ENCODE peak calls at places on chromosomes 16 and 17, in eight cellular contexts. L is IMR-90, G is upper lobe of right lung, P is cardiac muscle cell, A is HFFc6, B is hippocampal formation, S is GM04503, M is T-helper 17 cell. I is an unnamed sample.

GRCh38 chr17:67046398-67046797 is 2.0 kb downstream of the CACNG1 start:
- DNase-seq in S (no peak), M (no peak), G (no peak), A (no peak), B (no peak), P (no peak), L (no peak), I (no peak)

GRCh38 chr17:34725740-34726139 is 146.4 kb downstream of the TMEM132E start:
- DNase-seq in B (no peak), L (no peak), A (no peak), G (no peak), S (no peak), P (no peak), M (no peak), I (no peak)

GRCh38 chr17:71412803-71413202 is 708.0 kb upstream of the SOX9 start:
- DNase-seq in M (no peak), S (peak), L (peak), G (no peak), A (peak), B (no peak), P (peak), I (peak)

GRCh38 chr17:17818088-17818526 is 18.7 kb downstream of the SREBF1 start:
- DNase-seq in M (no peak), S (no peak), P (peak), A (peak), G (peak), L (peak), B (no peak), I (no peak)

GRCh38 chr17:83085103-83085502 is 5.7 kb downstream of the METRNL start:
- DNase-seq in S (no peak), G (no peak), A (no peak), P (no peak), B (no peak), L (no peak), M (no peak), I (no peak)

GRCh38 chr16:4369006-4369766 is 2.5 kb upstream of the VASN start:
- DNase-seq in M (no peak), A (peak), L (peak), B (no peak), P (no peak), S (no peak), G (no peak), I (no peak)

GRCh38 chr16:19443659-19444058 is 26.0 kb downstream of the TMC5 start:
- DNase-seq in G (no peak), B (no peak), L (no peak), P (no peak), S (no peak), A (no peak), M (no peak), I (no peak)

GRCh38 chr17:63445571-63446217 is 412 bp downstream of the CYB561 start:
- DNase-seq in S (no peak), G (peak), P (peak), A (no peak), B (no peak), M (peak), L (no peak), I (no peak)

GRCh38 chr16:9308300-9309209 is 217.1 kb downstream of the HAPSTR1 start:
- DNase-seq in P (no peak), G (no peak), M (no peak), L (no peak), A (no peak), B (no peak), S (no peak), I (no peak)

GRCh38 chr16:85514295-85514600 is 98.9 kb upstream of the GSE1 start:
- DNase-seq in M (no peak), S (no peak), G (peak), L (peak), P (no peak), A (no peak), B (no peak), I (no peak)

GRCh38 chr17:43434902-43435319 is 36.1 kb downstream of the ARL4D start:
- DNase-seq in A (no peak), B (no peak), S (no peak), M (no peak), P (no peak), L (no peak), G (no peak), I (no peak)

GRCh38 chr16:4115209-4115940 is 867 bp downstream of the ADCY9 start:
- DNase-seq in M (peak), B (no peak), L (peak), S (no peak), P (peak), G (peak), A (peak), I (peak)

GRCh38 chr16:57750796-57751538 is 15.4 kb downstream of the KATNB1 start:
- DNase-seq in M (no peak), P (no peak), A (no peak), S (no peak), B (no peak), L (no peak), G (no peak), I (no peak)

GRCh38 chr16:21194771-21195301 is 16.5 kb downstream of the ZP2 start:
- DNase-seq in A (peak), G (no peak), P (peak), M (no peak), S (peak), L (no peak), B (no peak), I (no peak)

GRCh38 chr16:62665269-62665668 is 629.0 kb upstream of the CDH8 start:
- DNase-seq in B (peak), G (no peak), S (no peak), P (no peak), M (no peak), A (no peak), L (no peak), I (no peak)

GRCh38 chr16:82055728-82056549 is 20.9 kb downstream of the HSD17B2 start:
- DNase-seq in M (no peak), A (no peak), G (no peak), S (no peak), B (no peak), L (no peak), P (no peak), I (no peak)

GRCh38 chr17:82311971-82312370 is 5.4 kb downstream of the CD7 start:
- DNase-seq in B (no peak), G (no peak), M (no peak), S (no peak), P (no peak), L (no peak), A (no peak), I (no peak)

GRCh38 chr17:63534078-63534570 is 11.0 kb downstream of the KCNH6 start:
- DNase-seq in S (no peak), L (no peak), M (no peak), B (no peak), P (no peak), A (no peak), G (no peak), I (no peak)

GRCh38 chr17:40962059-40962561 is 4.6 kb downstream of the KRT39 start:
- DNase-seq in M (no peak), B (no peak), A (no peak), P (no peak), S (no peak), L (no peak), G (no peak), I (no peak)

GRCh38 chr17:77363821-77364361 is 223.1 kb downstream of the SEC14L1 start:
- DNase-seq in B (no peak), S (no peak), M (no peak), L (peak), G (peak), A (no peak), P (peak), I (no peak)

GRCh38 chr17:41792835-41793748 is 6.6 kb upstream of the JUP start:
- DNase-seq in P (peak), S (no peak), M (no peak), B (no peak), L (peak), A (no peak), G (peak), I (no peak)

GRCh38 chr17:60864674-60865080 is 187.0 kb downstream of the BCAS3 start:
- DNase-seq in G (no peak), B (no peak), P (peak), A (no peak), S (no peak), L (no peak), M (no peak), I (no peak)

GRCh38 chr17:16814439-16814838 is 124.4 kb downstream of the CCDC144A start:
- DNase-seq in B (no peak), G (no peak), M (no peak), S (no peak), A (no peak), L (no peak), P (no peak), I (no peak)

GRCh38 chr17:44044092-44044491 is 22.4 kb downstream of the LSM12 start:
- DNase-seq in P (peak), A (no peak), L (peak), M (no peak), B (no peak), G (no peak), S (no peak), I (peak)

GRCh38 chr16:19348125-19348524 is 62.6 kb downstream of the CLEC19A start:
- DNase-seq in A (no peak), S (no peak), B (no peak), P (no peak), L (no peak), M (no peak), G (no peak), I (no peak)

GRCh38 chr16:84058211-84058610 is 15.6 kb upstream of the SLC38A8 start:
- DNase-seq in P (no peak), A (no peak), M (no peak), L (no peak), G (peak), S (no peak), B (no peak), I (no peak)

GRCh38 chr16:88346680-88347505 is 35.9 kb upstream of the ZNF469 start:
- DNase-seq in B (no peak), P (no peak), L (no peak), A (no peak), S (no peak), G (no peak), M (no peak), I (no peak)

GRCh38 chr16:82741073-82741615 is 114.4 kb downstream of the CDH13 start:
- DNase-seq in L (peak), P (no peak), M (no peak), S (no peak), B (no peak), G (no peak), A (peak), I (no peak)

GRCh38 chr16:68778551-68779231 is 41.6 kb downstream of the CDH1 start:
- DNase-seq in A (no peak), M (no peak), P (no peak), G (no peak), L (no peak), S (no peak), B (no peak), I (no peak)

GRCh38 chr16:13067648-13068047 is 166.2 kb downstream of the SHISA9 start:
- DNase-seq in G (no peak), B (no peak), S (no peak), A (no peak), L (no peak), P (no peak), M (no peak), I (no peak)

I was measured in skeletal muscle cell.